ENCODE peak calls at places on chromosomes 3 and 15, in five cellular contexts. T is esophagus squamous epithelium, L is heart right ventricle, F is psoas muscle, V is DND-41. B is an unnamed sample.

GRCh38 chr15:66288796-66289195 is 4.6 kb upstream of the DIS3L start:
- DNase-seq in L (no peak), V (no peak), F (no peak), T (no peak), B (no peak)

GRCh38 chr3:151226088-151226563 is 23.1 kb upstream of the GPR171 start:
- DNase-seq in L (no peak), V (no peak), T (no peak), F (no peak), B (no peak)

GRCh38 chr3:107797586-107797985 is 274.8 kb downstream of the BBX start:
- DNase-seq in T (no peak), V (no peak), F (no peak), L (no peak), B (no peak)

GRCh38 chr3:171972965-171973364 is 66.4 kb upstream of the FNDC3B start:
- DNase-seq in V (no peak), L (peak), T (no peak), F (peak), B (no peak)

GRCh38 chr3:125148836-125149235 is 63.7 kb downstream of the SLC12A8 start:
- DNase-seq in F (peak), L (peak), V (no peak), T (no peak), B (peak)

GRCh38 chr15:43293402-43293801 is 26.7 kb upstream of the TGM5 start:
- DNase-seq in T (no peak), V (no peak), F (no peak), L (no peak), B (peak)

GRCh38 chr3:63934484-63934883 is 22.3 kb upstream of the SCAANT1 start:
- DNase-seq in L (no peak), V (no peak), T (no peak), F (no peak), B (peak)

GRCh38 chr3:10357592-10358308 is 36.8 kb upstream of the SEC13 start:
- DNase-seq in V (no peak), L (peak), F (peak), T (no peak), B (no peak)

GRCh38 chr3:111618945-111619344 is 23.8 kb upstream of the ZBED2 start:
- DNase-seq in L (no peak), T (no peak), F (no peak), V (no peak), B (no peak)

GRCh38 chr3:134003066-134003465 is 26.7 kb downstream of the SLCO2A1 start:
- DNase-seq in L (no peak), T (no peak), F (no peak), V (no peak), B (no peak)

GRCh38 chr3:64639022-64639421 is 48.8 kb downstream of the ADAMTS9 start:
- DNase-seq in T (no peak), V (no peak), L (no peak), F (no peak), B (no peak)

GRCh38 chr3:171165986-171166385 is 139.5 kb upstream of the SLC2A2 start:
- DNase-seq in T (no peak), L (no peak), V (no peak), F (no peak), B (peak)

GRCh38 chr3:29683306-29683993 is 402.6 kb downstream of the RBMS3 start:
- DNase-seq in F (no peak), V (no peak), L (no peak), T (no peak), B (no peak)

GRCh38 chr3:42214565-42215283 is 51.3 kb downstream of the CCK start:
- DNase-seq in L (no peak), V (no peak), T (no peak), F (no peak), B (no peak)

GRCh38 chr3:13353936-13354542 is 66.1 kb downstream of the NUP210 start:
- DNase-seq in F (no peak), T (no peak), L (no peak), V (no peak), B (no peak)

GRCh38 chr3:13157986-13158385 is 84.8 kb upstream of the IQSEC1 start:
- DNase-seq in T (no peak), V (no peak), L (no peak), F (no peak), B (no peak)

GRCh38 chr3:129962600-129962999 is 11.9 kb upstream of the TRH start:
- DNase-seq in F (no peak), L (no peak), T (no peak), V (no peak), B (no peak)

GRCh38 chr3:33144433-33144832 is 30.6 kb downstream of the CRTAP start:
- DNase-seq in F (no peak), T (no peak), L (no peak), V (peak), B (peak)

GRCh38 chr15:59524331-59524731 is 86.3 kb downstream of the FAM81A start:
- DNase-seq in L (no peak), F (no peak), T (no peak), V (no peak), B (no peak)

GRCh38 chr3:65732060-65732933 is 306.4 kb downstream of the MAGI1 start:
- DNase-seq in L (no peak), T (no peak), V (peak), F (no peak), B (peak)

GRCh38 chr15:91122296-91122695 is 22.2 kb downstream of the SV2B start:
- DNase-seq in L (no peak), V (no peak), T (no peak), F (no peak), B (no peak)
- TF ChIP-seq CTCF in L (no peak), V (no peak), T (no peak), F (no peak), B (no peak)

DNA sequence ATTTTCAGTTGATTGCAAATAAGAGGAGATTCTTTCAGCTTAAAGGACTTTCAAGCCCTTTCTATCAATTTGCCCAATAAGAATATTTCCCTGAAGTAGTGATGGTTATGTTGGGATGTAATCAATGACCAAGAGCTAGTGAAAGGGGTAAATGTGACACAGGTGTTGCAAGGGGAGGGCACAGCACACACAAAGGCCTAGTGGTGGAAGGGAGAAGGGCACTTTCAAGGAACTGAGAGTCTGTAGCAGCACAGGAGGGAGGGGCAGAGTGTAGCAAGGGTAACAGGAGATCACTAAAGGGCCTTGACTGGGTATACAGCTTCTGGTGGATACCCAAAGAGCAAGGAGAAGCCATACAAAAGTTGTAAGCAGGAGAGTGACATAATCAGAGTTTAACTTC is 217.8 kb upstream of the ARHGEF26 start:
- DNase-seq in T (no peak), V (no peak), L (no peak), F (no peak), B (no peak)
- TF ChIP-seq CTCF in T (no peak), V (no peak), L (no peak), F (no peak), B (no peak)

GRCh38 chr15:83653639-83654378 is at the start of gene ADAMTSL3:
- DNase-seq in T (no peak), L (peak), F (peak), V (no peak), B (no peak)
- TF ChIP-seq CTCF in T (no peak), L (no peak), F (no peak), V (no peak), B (no peak)

DNA sequence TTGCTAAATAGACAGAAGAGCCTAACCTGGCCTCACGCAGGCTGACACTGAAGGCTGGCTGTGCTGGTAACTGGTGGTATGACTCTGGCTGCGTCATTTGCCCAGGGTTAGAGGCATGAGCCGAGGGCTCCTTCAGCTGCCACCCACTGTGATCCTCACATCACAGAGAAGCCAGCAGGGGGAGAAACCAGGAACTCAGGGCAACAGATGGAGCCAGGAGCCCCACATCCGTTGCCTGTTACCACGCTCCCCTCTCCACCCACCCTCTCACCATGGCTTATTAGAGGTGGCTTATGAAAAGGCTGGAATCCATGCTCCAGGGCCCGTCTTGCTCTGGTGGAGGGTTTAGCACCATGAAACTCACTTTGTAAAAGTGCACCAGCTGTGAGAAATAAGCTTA is 60.7 kb downstream of the ASB7 start:
- DNase-seq in T (no peak), V (peak), L (no peak), F (no peak), B (no peak)
- TF ChIP-seq CTCF in T (no peak), V (peak), L (no peak), F (no peak), B (no peak)

GRCh38 chr3:189786479-189787064 is 155.4 kb downstream of the TP63 start:
- DNase-seq in V (no peak), L (no peak), T (no peak), F (no peak), B (no peak)
- TF ChIP-seq CTCF in V (peak), L (no peak), T (no peak), F (no peak), B (peak)

GRCh38 chr3:52175416-52176187 is 21.4 kb upstream of the POC1A start:
- DNase-seq in V (no peak), L (no peak), T (no peak), F (peak), B (no peak)

GRCh38 chr3:52174896-52175295 is 20.7 kb upstream of the POC1A start:
- DNase-seq in V (no peak), F (peak), T (no peak), L (no peak), B (no peak)

GRCh38 chr3:52172262-52172757 is 18.1 kb upstream of the POC1A start:
- DNase-seq in T (no peak), F (no peak), V (no peak), L (no peak), B (no peak)

GRCh38 chr3:52173101-52173500 is 18.9 kb upstream of the POC1A start:
- DNase-seq in F (no peak), V (no peak), L (no peak), T (no peak), B (no peak)

GRCh38 chr3:52171577-52172261 is 17.5 kb upstream of the POC1A start:
- DNase-seq in F (no peak), T (no peak), V (no peak), L (no peak), B (no peak)
- TF ChIP-seq CTCF in F (no peak), T (no peak), V (no peak), L (no peak), B (no peak)

GRCh38 chr3:101131767-101132166 is 138.5 kb upstream of the ABI3BP start:
- DNase-seq in L (no peak), V (no peak), T (no peak), F (no peak), B (no peak)
- TF ChIP-seq CTCF in L (no peak), V (peak), T (no peak), F (no peak), B (peak)

DNA sequence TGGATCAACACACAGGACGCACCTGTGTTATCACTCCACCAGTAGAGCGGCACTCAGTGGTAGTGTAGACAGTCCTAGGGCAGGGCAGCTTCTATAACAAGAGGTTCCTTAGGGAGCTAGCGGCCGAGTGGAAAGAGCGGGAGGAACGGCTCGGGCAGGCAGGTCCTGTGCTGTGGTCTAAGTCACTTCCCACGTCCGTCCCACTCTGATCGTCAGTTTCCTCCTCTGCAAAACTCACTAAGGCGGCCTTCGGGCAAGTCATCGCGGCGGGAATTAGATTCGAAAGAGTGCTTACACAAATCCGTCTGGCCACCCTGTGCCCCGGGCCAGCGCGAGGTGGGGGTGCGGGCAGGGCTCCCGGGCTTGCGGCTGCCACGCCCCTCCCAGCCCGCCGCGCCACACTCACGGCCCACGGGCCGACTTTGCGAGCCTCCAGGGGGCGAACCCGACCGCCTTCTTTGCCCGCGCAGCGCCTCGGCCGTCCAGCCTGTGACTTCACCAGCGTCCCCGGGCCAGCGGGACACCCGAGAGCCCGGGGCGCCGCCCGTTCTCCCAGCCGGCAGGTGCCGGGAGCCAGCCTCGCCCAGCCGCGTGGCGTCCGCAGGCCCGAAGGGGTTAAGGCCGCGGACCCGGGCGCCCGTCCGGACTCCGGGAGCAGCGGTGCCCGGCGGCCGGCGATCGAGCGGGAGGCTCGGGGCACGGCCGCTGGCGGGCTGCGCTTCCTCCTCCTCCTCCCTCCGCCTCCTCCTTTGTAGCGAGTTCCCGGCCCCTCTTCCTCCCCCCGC is 426 bp upstream of the CORO2B start:
- DNase-seq in F (peak), V (no peak), T (no peak), L (peak), B (peak)
- TF ChIP-seq CTCF in F (peak), V (no peak), T (no peak), L (peak), B (peak)

GRCh38 chr15:69502470-69503045 is 49.9 kb downstream of the RPLP1 start:
- DNase-seq in L (no peak), F (no peak), T (no peak), V (no peak), B (no peak)
- TF ChIP-seq CTCF in L (peak), F (peak), T (no peak), V (no peak), B (no peak)

DNA sequence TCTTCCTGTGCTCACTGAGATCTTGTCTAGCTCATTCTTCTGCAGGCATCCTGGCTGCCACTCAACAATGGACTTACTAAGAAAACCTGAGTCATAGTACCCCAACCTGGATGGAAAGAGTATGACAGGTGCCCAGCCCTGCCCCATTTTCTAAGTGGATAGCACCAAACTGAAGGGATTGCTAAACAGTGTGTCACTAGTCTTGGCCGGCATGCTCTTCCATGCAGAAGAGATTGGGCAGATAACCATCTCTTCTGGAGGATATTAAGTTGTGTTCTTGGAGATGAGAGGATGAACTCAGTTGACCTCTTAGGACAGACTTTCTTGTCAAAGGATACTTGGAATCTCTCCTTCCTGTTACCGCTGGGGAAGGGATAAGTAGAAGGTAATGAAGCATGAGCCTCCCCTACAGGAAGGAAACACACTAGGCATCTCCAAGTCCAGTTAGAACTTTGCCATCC is 797.5 kb downstream of the AGBL1 start:
- DNase-seq in L (no peak), V (no peak), F (peak), T (no peak), B (peak)
- TF ChIP-seq CTCF in L (no peak), V (no peak), F (peak), T (no peak), B (no peak)